ENCODE peak calls at places on chromosome 3, in four cellular contexts. T is smooth muscle cell of the brain vasculature, P is fibroblast of mammary gland, J is HFF-Myc. V is an unnamed sample.

GRCh38 chr3:69500604-69501003 is 114.7 kb upstream of the FRMD4B start:
- DNase-seq in T (no peak), J (no peak), P (peak; percentile 5), V (no peak)

GRCh38 chr3:157532529-157533297 is 29.5 kb upstream of the VEPH1 start:
- DNase-seq in P (peak; percentile 92), T (peak; percentile 70), J (peak; percentile 90), V (peak; percentile 25)

GRCh38 chr3:37862712-37863551 is 1.3 kb downstream of the CTDSPL start:
- DNase-seq in P (peak; percentile 56), T (no peak), J (no peak), V (no peak)

GRCh38 chr3:11140054-11140712 is 14.1 kb upstream of the HRH1 start:
- DNase-seq in J (no peak), T (no peak), P (peak; percentile 76), V (peak; percentile 14)

GRCh38 chr3:21517184-21517583 is 233.8 kb downstream of the ZNF385D start:
- DNase-seq in P (no peak), J (no peak), T (no peak), V (no peak)

GRCh38 chr3:163561151-163561550 is 1517.1 kb downstream of the SI start:
- DNase-seq in J (no peak), T (no peak), P (no peak), V (no peak)

GRCh38 chr3:129626744-129627349 is 20.4 kb upstream of the PLXND1 start:
- DNase-seq in T (no peak), P (peak; percentile 77), J (peak; percentile 49), V (peak; percentile 99)

GRCh38 chr3:113166719-113167492 is 44.5 kb upstream of the BOC start:
- DNase-seq in T (no peak), J (peak; percentile 65), P (peak; percentile 56), V (peak; percentile 22)

GRCh38 chr3:150761831-150762661 is 923 bp downstream of the SIAH2 start:
- DNase-seq in J (peak; percentile 17), T (no peak), P (peak; percentile 67), V (peak; percentile 67)

GRCh38 chr3:9139366-9139765 is 110.1 kb downstream of the SRGAP3 start:
- DNase-seq in P (no peak), T (no peak), J (no peak), V (no peak)

GRCh38 chr3:10553586-10554235 is 48.3 kb upstream of the ATP2B2 start:
- DNase-seq in P (no peak), J (no peak), T (no peak), V (no peak)

GRCh38 chr3:134378384-134378783 is 4.1 kb upstream of the AMOTL2 start:
- DNase-seq in J (no peak), T (no peak), P (peak; percentile 44), V (peak; percentile 55)